ENCODE peak calls at places on chromosomes 2 and 18, in seven cellular contexts. O is stomach; S is psoas muscle; F is Peyer's patch; Y is endothelial cell of umbilical vein; R is naive thymus-derived CD4-positive, alpha-beta T cell; X is transverse colon. D is an unnamed sample.

GRCh38 chr18:702957-703659 is 9.3 kb downstream of the ENOSF1 start:
- DNase-seq in O (peak; percentile 11), S (no peak), F (no peak), Y (peak; percentile 29), R (no peak), X (no peak), D (no peak)

GRCh38 chr2:146986161-146986560 is 858.7 kb upstream of the ACVR2A start:
- DNase-seq in O (no peak), S (no peak), F (no peak), Y (peak; percentile 80), R (no peak), X (no peak), D (no peak)

GRCh38 chr2:139867601-139868226 is 1087.5 kb upstream of the NXPH2 start:
- DNase-seq in O (no peak), S (no peak), F (no peak), Y (no peak), R (no peak), X (no peak), D (no peak)

GRCh38 chr18:28718696-28719095 is 541.8 kb upstream of the CDH2 start:
- DNase-seq in O (no peak), S (no peak), F (no peak), Y (no peak), R (no peak), X (no peak), D (no peak)

GRCh38 chr2:182445566-182445965 is 18.7 kb upstream of the PDE1A start:
- DNase-seq in O (no peak), S (no peak), F (no peak), Y (peak; percentile 63), R (no peak), X (no peak), D (no peak)

GRCh38 chr18:54162431-54162830 is 62.0 kb downstream of the MBD2 start:
- DNase-seq in O (no peak), S (no peak), F (no peak), Y (no peak), R (no peak), X (no peak), D (no peak)

GRCh38 chr18:48687694-48688042 is 148.8 kb downstream of the CTIF start:
- DNase-seq in O (no peak), S (peak; percentile 34), F (no peak), Y (no peak), R (no peak), X (no peak), D (no peak)

GRCh38 chr18:69954719-69955118 is 7.0 kb upstream of the CD226 start:
- DNase-seq in O (no peak), S (no peak), F (no peak), Y (no peak), R (no peak), X (no peak), D (no peak)

GRCh38 chr2:43101751-43102150 is 124.7 kb downstream of the ZFP36L2 start:
- DNase-seq in O (no peak), S (no peak), F (no peak), Y (no peak), R (no peak), X (no peak), D (no peak)
- H3K4me1 ChIP-seq in O (peaks cover 33% of the 10 kb centered on the region), S (peaks cover 5% of the 10 kb centered on the region), F (peaks cover 33% of the 10 kb centered on the region), Y (no peaks in the 10 kb centered on the region), R (no peaks in the 10 kb centered on the region), X (peaks cover 22% of the 10 kb centered on the region), D (no peaks in the 10 kb centered on the region)

GRCh38 chr2:82790277-82791021 is 1668.6 kb downstream of the SUCLG1 start:
- DNase-seq in O (no peak), S (no peak), F (no peak), Y (no peak), R (no peak), X (no peak), D (no peak)
- H3K27ac ChIP-seq in O (no peak overlapping the region), S (no peak overlapping the region), F (no peak overlapping the region), Y (no peak overlapping the region), R (no peak overlapping the region), X (no peak overlapping the region), D (no peak overlapping the region)

GRCh38 chr2:2827691-2828315 is 496.7 kb upstream of the MYT1L start:
- DNase-seq in O (peak; percentile 11), S (no peak), F (peak; percentile 15), Y (no peak), R (no peak), X (no peak), D (no peak)

GRCh38 chr2:2828774-2829368 is 497.8 kb upstream of the MYT1L start:
- DNase-seq in O (peak; percentile 15), S (peak; percentile 68), F (peak; percentile 29), Y (no peak), R (no peak), X (no peak), D (peak; percentile 14)

GRCh38 chr2:2831656-2832055 is 500.6 kb upstream of the MYT1L start:
- DNase-seq in O (peak; percentile 22), S (no peak), F (peak; percentile 14), Y (no peak), R (no peak), X (no peak), D (no peak)

GRCh38 chr2:2832657-2833056 is 501.6 kb upstream of the MYT1L start:
- DNase-seq in O (no peak), S (no peak), F (no peak), Y (no peak), R (no peak), X (no peak), D (no peak)

GRCh38 chr2:2830576-2830975 is 499.5 kb upstream of the MYT1L start:
- DNase-seq in O (peak; percentile 8), S (no peak), F (no peak), Y (no peak), R (no peak), X (no peak), D (no peak)
- H3K36me3 ChIP-seq in O (no peaks in the 10 kb centered on the region), S (no peaks in the 10 kb centered on the region), F (no peaks in the 10 kb centered on the region), Y (no peaks in the 10 kb centered on the region), R (no peaks in the 10 kb centered on the region), X (no peaks in the 10 kb centered on the region), D (no peaks in the 10 kb centered on the region)

DNA sequence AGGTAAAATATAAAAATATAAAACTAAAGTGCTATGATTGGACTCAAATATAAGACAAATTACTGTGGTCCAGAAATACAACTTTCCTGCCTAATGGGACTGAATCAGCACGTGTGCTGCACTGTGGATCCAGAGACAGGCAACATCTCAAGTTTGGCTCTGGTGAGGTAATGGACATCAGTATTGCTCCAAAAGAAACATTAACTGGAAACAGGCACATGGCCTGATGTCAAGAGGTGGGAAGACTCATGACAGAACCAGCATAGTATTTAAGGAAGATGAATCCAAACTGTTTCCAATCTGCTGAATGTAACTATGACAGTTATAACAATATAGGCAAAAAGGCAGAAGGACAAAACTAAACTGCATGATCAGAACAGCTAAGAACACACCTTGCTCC is 354.6 kb downstream of the FSIP2 start:
- DNase-seq in O (no peak), S (no peak), F (no peak), Y (no peak), R (no peak), X (no peak), D (no peak)
- H3K4me1 ChIP-seq in O (no peaks in the 10 kb centered on the region), S (no peaks in the 10 kb centered on the region), F (no peaks in the 10 kb centered on the region), Y (no peaks in the 10 kb centered on the region), R (no peaks in the 10 kb centered on the region), X (no peaks in the 10 kb centered on the region), D (no peaks in the 10 kb centered on the region)

GRCh38 chr2:111054791-111055627 is 65.7 kb upstream of the BCL2L11 start:
- DNase-seq in O (no peak), S (no peak), F (peak; percentile 55), Y (no peak), R (no peak), X (no peak), D (no peak)

GRCh38 chr2:111053825-111054490 is 66.8 kb upstream of the BCL2L11 start:
- DNase-seq in O (no peak), S (no peak), F (no peak), Y (no peak), R (no peak), X (no peak), D (no peak)

GRCh38 chr2:111057045-111057444 is 63.7 kb upstream of the BCL2L11 start:
- DNase-seq in O (no peak), S (no peak), F (no peak), Y (no peak), R (no peak), X (no peak), D (no peak)

GRCh38 chr2:111057721-111058120 is 63.0 kb upstream of the BCL2L11 start:
- DNase-seq in O (no peak), S (no peak), F (peak; percentile 51), Y (no peak), R (no peak), X (no peak), D (no peak)

GRCh38 chr2:111055735-111056134 is 65.0 kb upstream of the BCL2L11 start:
- DNase-seq in O (no peak), S (no peak), F (no peak), Y (no peak), R (no peak), X (no peak), D (no peak)
- H3K27ac ChIP-seq in O (no peak overlapping the region), S (no peak overlapping the region), F (no peak overlapping the region), Y (no peak overlapping the region), R (no peak overlapping the region), X (no peak overlapping the region), D (no peak overlapping the region)

GRCh38 chr2:55357164-55357563 is 62.5 kb downstream of the CCDC88A start:
- DNase-seq in O (no peak), S (no peak), F (no peak), Y (no peak), R (no peak), X (no peak), D (no peak)
- H3K36me3 ChIP-seq in O (peaks cover 12% of the 10 kb centered on the region), S (peaks cover 24% of the 10 kb centered on the region), F (no peaks in the 10 kb centered on the region), Y (no peaks in the 10 kb centered on the region), R (no peaks in the 10 kb centered on the region), X (no peaks in the 10 kb centered on the region), D (no peaks in the 10 kb centered on the region)

GRCh38 chr2:100211517-100211916 is 69.1 kb upstream of the AFF3 start:
- DNase-seq in O (no peak), S (no peak), F (no peak), Y (no peak), R (no peak), X (no peak), D (no peak)

GRCh38 chr2:100206731-100207255 is 64.4 kb upstream of the AFF3 start:
- DNase-seq in O (no peak), S (no peak), F (no peak), Y (no peak), R (no peak), X (no peak), D (no peak)

GRCh38 chr2:100208375-100208774 is 66.0 kb upstream of the AFF3 start:
- DNase-seq in O (no peak), S (no peak), F (no peak), Y (no peak), R (no peak), X (no peak), D (no peak)

GRCh38 chr2:100205128-100205527 is 62.7 kb upstream of the AFF3 start:
- DNase-seq in O (no peak), S (no peak), F (no peak), Y (no peak), R (no peak), X (no peak), D (no peak)

DNA sequence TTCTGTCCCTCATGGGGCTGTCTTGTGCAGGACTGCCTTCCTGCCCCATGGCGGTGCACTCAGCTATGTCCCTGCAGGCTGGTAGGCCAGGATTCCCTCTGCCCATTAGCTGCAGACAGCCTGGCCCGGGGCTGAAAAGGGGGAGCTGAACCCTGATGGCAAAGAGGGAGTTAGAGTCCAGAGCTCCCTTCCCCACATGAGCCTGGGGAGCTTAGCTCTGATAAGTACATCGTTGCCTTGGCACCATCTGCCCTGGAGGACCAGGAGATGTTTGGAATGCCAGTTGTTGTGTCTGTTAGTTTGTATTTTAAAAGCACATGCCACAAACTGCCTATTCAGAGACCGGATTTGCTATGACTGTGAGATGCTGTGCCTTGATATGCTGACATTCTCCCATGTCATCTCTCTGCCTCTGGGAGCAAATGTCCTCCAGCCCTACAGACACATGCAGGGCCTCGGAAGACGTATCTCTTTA is 65.1 kb upstream of the AFF3 start:
- DNase-seq in O (no peak), S (no peak), F (no peak), Y (no peak), R (no peak), X (no peak), D (no peak)
- H3K4me1 ChIP-seq in O (peaks cover 10% of the 10 kb centered on the region), S (peaks cover 6% of the 10 kb centered on the region), F (peaks cover 1% of the 10 kb centered on the region), Y (no peaks in the 10 kb centered on the region), R (no peaks in the 10 kb centered on the region), X (no peaks in the 10 kb centered on the region), D (no peaks in the 10 kb centered on the region)

D was measured in pancreas.